ENCODE peak calls at places on chromosomes 12 and 14, in eight cellular contexts. Q is keratinocyte, F is MM.1S, D is fibroblast of lung, R is GM12878, O is HepG2, H is IMR-90, E is PC-3. I is an unnamed sample.

GRCh38 chr14:36524220-36524837 is 4.3 kb upstream of the NKX2-1 start:
- DNase-seq in F (no peak), Q (no peak), D (no peak), E (no peak), O (no peak), R (no peak), H (no peak), I (peak; percentile 79)

GRCh38 chr14:29671034-29671433 is 256.6 kb downstream of the PRKD1 start:
- DNase-seq in Q (no peak), F (no peak), H (peak; percentile 26), E (no peak), O (no peak), D (peak; percentile 56), R (no peak), I (no peak)

GRCh38 chr14:50335989-50336391 is 23.9 kb downstream of the DMAC2L start:
- DNase-seq in D (peak; percentile 40), O (no peak), H (peak; percentile 65), E (no peak), F (peak; percentile 6), Q (no peak), R (no peak), I (peak; percentile 62)

GRCh38 chr12:26361964-26362363 is 166.6 kb downstream of the SSPN start:
- DNase-seq in R (no peak), H (no peak), E (no peak), D (no peak), Q (no peak), F (no peak), O (peak; percentile 10), I (no peak)

GRCh38 chr12:39912211-39912980 is 193.5 kb downstream of the SLC2A13 start:
- DNase-seq in Q (no peak), F (no peak), H (no peak), R (no peak), D (no peak), E (peak; percentile 79), O (peak; percentile 18), I (no peak)

GRCh38 chr14:79056879-79057278 is 886.7 kb downstream of the NRXN3 start:
- DNase-seq in R (no peak), O (no peak), Q (no peak), D (peak; percentile 86), H (peak; percentile 97), E (no peak), F (no peak), I (no peak)

GRCh38 chr12:124994435-124994975 is 1.1 kb downstream of the BRI3BP start:
- DNase-seq in Q (no peak), H (no peak), R (no peak), F (no peak), E (peak; percentile 27), O (no peak), D (no peak), I (peak; percentile 77)

GRCh38 chr12:107108995-107109508 is 15.7 kb upstream of the CRY1 start:
- DNase-seq in R (no peak), D (no peak), F (no peak), O (no peak), Q (no peak), E (no peak), H (no peak), I (no peak)

GRCh38 chr12:105233045-105233905 is 2.7 kb downstream of the APPL2 start:
- DNase-seq in Q (no peak), D (no peak), H (no peak), O (no peak), F (no peak), E (no peak), R (no peak), I (no peak)

GRCh38 chr12:91074068-91074819 is 16.4 kb upstream of the KERA start:
- DNase-seq in D (peak; percentile 26), Q (no peak), R (no peak), H (peak; percentile 29), F (no peak), O (no peak), E (no peak), I (no peak)

GRCh38 chr12:109999983-110000505 is 814 bp downstream of the ANKRD13A start:
- DNase-seq in H (no peak), F (no peak), Q (no peak), D (peak; percentile 47), O (no peak), E (peak; percentile 43), R (no peak), I (peak; percentile 76)

GRCh38 chr12:31687101-31687527 is 27.6 kb downstream of the ETFBKMT start:
- DNase-seq in H (no peak), O (no peak), D (no peak), R (peak; percentile 66), Q (no peak), F (peak; percentile 7), E (no peak), I (no peak)

GRCh38 chr12:2283910-2284309 is 231.1 kb downstream of the CACNA1C start:
- DNase-seq in D (peak; percentile 67), E (no peak), Q (no peak), F (no peak), H (peak; percentile 53), R (no peak), O (no peak), I (peak; percentile 57)

GRCh38 chr12:124457287-124458219 is 109.9 kb downstream of the NCOR2 start:
- DNase-seq in O (no peak), Q (no peak), D (peak; percentile 19), H (peak; percentile 44), E (no peak), R (no peak), F (peak; percentile 40), I (no peak)

GRCh38 chr12:10140001-10140400 is 10.0 kb upstream of the CLEC7A start:
- DNase-seq in O (peak; percentile 35), E (peak; percentile 63), R (peak; percentile 48), D (peak; percentile 77), H (peak; percentile 70), F (peak; percentile 86), Q (no peak), I (peak; percentile 76)

GRCh38 chr12:72273499-72273837 is 1.3 kb downstream of the TRHDE start:
- DNase-seq in R (no peak), F (no peak), H (no peak), O (no peak), Q (no peak), E (peak; percentile 59), D (no peak), I (peak; percentile 76)

GRCh38 chr14:69002069-69002468 is 23.0 kb upstream of the ACTN1 start:
- DNase-seq in D (no peak), R (no peak), Q (no peak), O (peak; percentile 73), E (peak; percentile 63), H (no peak), F (no peak), I (peak; percentile 75)

GRCh38 chr12:10211975-10212622 is 578 bp upstream of the GABARAPL1 start:
- DNase-seq in F (peak; percentile 89), O (peak; percentile 95), H (peak; percentile 100), E (peak; percentile 95), R (no peak), D (peak; percentile 100), Q (peak; percentile 96), I (peak; percentile 99)

GRCh38 chr12:46659032-46659703 is 166.6 kb downstream of the SLC38A4 start:
- DNase-seq in O (no peak), E (no peak), D (peak; percentile 42), Q (no peak), H (peak; percentile 36), F (no peak), R (no peak), I (no peak)

GRCh38 chr14:75339059-75339458 is 60.4 kb downstream of the FOS start:
- DNase-seq in F (no peak), H (peak; percentile 13), D (peak; percentile 54), Q (no peak), O (no peak), R (no peak), E (no peak), I (no peak)

GRCh38 chr12:110262442-110263388 is 18.3 kb upstream of the ATP2A2 start:
- DNase-seq in R (no peak), D (peak; percentile 70), Q (no peak), E (peak; percentile 28), F (no peak), H (peak; percentile 72), O (peak; percentile 84), I (no peak)

GRCh38 chr14:67187210-67187609 is 2.0 kb upstream of the GARIN2 start:
- DNase-seq in H (peak; percentile 89), O (peak; percentile 38), R (no peak), F (no peak), Q (peak; percentile 26), D (peak; percentile 63), E (peak; percentile 97), I (no peak)

GRCh38 chr12:67388331-67389163 is 119.4 kb downstream of the CAND1 start:
- DNase-seq in F (no peak), Q (no peak), R (no peak), H (no peak), D (no peak), O (no peak), E (peak; percentile 24), I (peak; percentile 83)

GRCh38 chr12:127270193-127270592 is 996.8 kb upstream of the TMEM132C start:
- DNase-seq in Q (no peak), D (peak; percentile 14), E (peak; percentile 58), O (no peak), H (peak; percentile 50), R (no peak), F (no peak), I (no peak)

GRCh38 chr12:115408642-115409041 is 724.7 kb upstream of the TBX3 start:
- DNase-seq in O (no peak), D (no peak), E (no peak), F (no peak), R (no peak), Q (no peak), H (no peak), I (no peak)
- H3K9ac ChIP-seq in O (no peak overlapping the region), D (no peak overlapping the region), E (no peak overlapping the region), F (no peak overlapping the region), R (no peak overlapping the region), Q (no peak overlapping the region), H (no peak overlapping the region), I (no peak overlapping the region)

GRCh38 chr12:121383601-121384019 is 16.3 kb upstream of the RNF34 start:
- DNase-seq in E (no peak), D (no peak), F (no peak), Q (no peak), O (no peak), H (no peak), R (no peak), I (no peak)
- TF ChIP-seq CTCF in E (peak; percentile 53), D (no peak), F (no peak), Q (no peak), O (peak; percentile 66), H (no peak), R (no peak), I (peak; percentile 44)

GRCh38 chr12:122997343-122998250 is 17.1 kb downstream of the ARL6IP4 start:
- DNase-seq in Q (no peak), D (no peak), R (no peak), E (no peak), F (no peak), H (no peak), O (no peak), I (no peak)
- H3K9ac ChIP-seq in Q (no peak overlapping the region), D (no peak overlapping the region), R (no peak overlapping the region), E (no peak overlapping the region), F (no peak overlapping the region), H (no peak overlapping the region), O (no peak overlapping the region), I (no peak overlapping the region)

DNA sequence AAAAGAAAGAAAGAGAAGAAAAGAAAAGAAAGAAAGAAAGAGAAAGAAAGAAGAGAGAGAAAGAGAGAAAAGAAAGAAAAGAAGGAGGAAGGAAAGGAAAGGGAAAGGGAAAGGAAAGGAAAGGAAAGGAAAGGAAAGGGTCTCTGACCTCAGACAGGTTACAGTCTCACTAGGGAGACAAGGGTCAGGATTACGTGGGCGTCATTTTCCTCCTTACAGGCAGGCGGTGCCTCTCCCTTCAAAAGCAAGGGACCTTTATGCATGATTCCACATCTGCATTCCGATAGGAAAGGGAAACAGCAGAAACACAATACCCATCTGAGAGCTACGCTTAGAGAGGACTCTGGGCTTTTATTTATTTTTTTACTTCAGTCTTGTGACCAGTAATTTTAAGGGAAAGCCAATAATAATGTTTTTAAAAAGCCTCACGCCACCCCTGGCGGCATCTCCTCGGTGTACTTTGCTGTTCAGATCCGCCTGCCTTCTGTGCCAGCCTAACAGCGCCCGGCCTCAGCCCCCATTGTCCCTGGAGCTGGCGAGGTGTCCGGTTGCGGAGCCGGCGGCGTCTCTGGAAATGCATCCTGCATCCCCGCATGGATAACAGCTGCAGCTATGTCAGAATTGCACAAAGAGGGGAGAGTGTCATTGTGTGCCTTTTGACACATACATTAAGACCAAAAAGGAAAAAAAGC is 882 bp upstream of the HIP1R start:
- DNase-seq in E (peak; percentile 74), O (peak; percentile 58), F (no peak), D (peak; percentile 80), Q (no peak), R (no peak), H (peak; percentile 44), I (peak; percentile 92)
- TF ChIP-seq CTCF in E (peak; percentile 42), O (peak; percentile 28), F (peak; percentile 5), D (peak; percentile 34), Q (peak; percentile 10), R (no peak), H (no peak), I (peak; percentile 54)

I was measured in endodermal cell.